ENCODE peak calls at places on chromosomes 16 and 17, in eight cellular contexts. O is NCI-H1436 treated with DMSO at 0.1 percent for 48 hours; R is activated CD8-positive, alpha-beta memory T cell treated with anti-CD3 and anti-CD28 coated beads for 24 hours; E is RPMI7951; B is AG09309; D is NCI-H1092 treated with DMSO at 0.1 percent for 48 hours; K is stimulated activated naive CD4-positive, alpha-beta T cell treated with Interleukin-2 at 50 U/mL for 16 hours; L is stimulated activated CD4-positive, alpha-beta T cell treated with anti-CD3 and anti-CD28 coated beads, TNF-alpha, amount 100 ng/mL, for 48 hours. F is an unnamed sample.

GRCh38 chr17:13182450-13182849 is 164.6 kb upstream of the ELAC2 start:
- DNase-seq in O (no peak), R (no peak), E (no peak), B (no peak), D (peak; percentile 85), K (no peak), L (no peak), F (no peak)

GRCh38 chr17:44102845-44103622 is 20.4 kb downstream of the HDAC5 start:
- DNase-seq in O (no peak), R (no peak), E (no peak), B (no peak), D (no peak), K (no peak), L (no peak), F (no peak)

GRCh38 chr17:47119746-47120520 is 69.2 kb downstream of the CDC27 start:
- DNase-seq in O (no peak), R (no peak), E (peak; percentile 53), B (peak; percentile 17), D (no peak), K (no peak), L (no peak), F (peak; percentile 45)

GRCh38 chr17:55383771-55384679 is 37.6 kb downstream of the MMD start:
- DNase-seq in O (no peak), R (no peak), E (no peak), B (no peak), D (no peak), K (no peak), L (no peak), F (no peak)

GRCh38 chr17:64357191-64357981 is 33.3 kb downstream of the PECAM1 start:
- DNase-seq in O (no peak), R (no peak), E (peak; percentile 100), B (peak; percentile 99), D (peak; percentile 72), K (no peak), L (no peak), F (peak; percentile 95)

GRCh38 chr17:75559958-75560533 is 27.6 kb upstream of the MYO15B start:
- DNase-seq in O (no peak), R (no peak), E (no peak), B (no peak), D (no peak), K (no peak), L (no peak), F (no peak)

GRCh38 chr17:49063652-49064051 is 66.5 kb downstream of the IGF2BP1 start:
- DNase-seq in O (no peak), R (no peak), E (no peak), B (no peak), D (no peak), K (no peak), L (no peak), F (no peak)

GRCh38 chr16:57616871-57617270 is 11.6 kb upstream of the ADGRG1 start:
- DNase-seq in O (no peak), R (no peak), E (no peak), B (no peak), D (no peak), K (no peak), L (no peak), F (no peak)

GRCh38 chr17:3759597-3760216 is 36.0 kb downstream of the HASPIN start:
- DNase-seq in O (no peak), R (no peak), E (no peak), B (no peak), D (no peak), K (no peak), L (no peak), F (no peak)

GRCh38 chr17:59292174-59292523 is 39.3 kb upstream of the YPEL2 start:
- DNase-seq in O (no peak), R (no peak), E (no peak), B (no peak), D (no peak), K (no peak), L (no peak), F (no peak)

GRCh38 chr16:80300876-80301275 is 239.9 kb upstream of the DYNLRB2 start:
- DNase-seq in O (no peak), R (no peak), E (peak; percentile 65), B (peak; percentile 41), D (no peak), K (no peak), L (no peak), F (peak; percentile 74)

GRCh38 chr16:87369117-87369775 is 14.3 kb downstream of the FBXO31 start:
- DNase-seq in O (no peak), R (no peak), E (no peak), B (no peak), D (no peak), K (no peak), L (no peak), F (no peak)

GRCh38 chr17:56810286-56810781 is 23.4 kb downstream of the C17orf67 start:
- DNase-seq in O (no peak), R (no peak), E (no peak), B (no peak), D (peak; percentile 30), K (no peak), L (no peak), F (no peak)

GRCh38 chr17:81254955-81255717 is 16.0 kb downstream of the NDUFAF8 start:
- DNase-seq in O (no peak), R (no peak), E (peak; percentile 24), B (no peak), D (peak; percentile 73), K (no peak), L (no peak), F (peak; percentile 65)

GRCh38 chr17:9021158-9021984 is at the start of gene NTN1:
- DNase-seq in O (no peak), R (peak; percentile 85), E (peak; percentile 21), B (no peak), D (no peak), K (peak; percentile 53), L (no peak), F (peak; percentile 70)

GRCh38 chr16:23838485-23839142 is 2.8 kb downstream of the PRKCB start:
- DNase-seq in O (no peak), R (no peak), E (no peak), B (no peak), D (no peak), K (no peak), L (no peak), F (no peak)

GRCh38 chr16:67922740-67923139 is 8.9 kb downstream of the CTRL start:
- DNase-seq in O (no peak), R (no peak), E (no peak), B (no peak), D (peak; percentile 99), K (no peak), L (no peak), F (no peak)